ENCODE peak calls at places on chromosomes 13 and 19, in seven cellular contexts. One of them, this sample, is unnamed.

GRCh38 chr13:37652596-37652995 is 54.0 kb upstream of the POSTN start:
- DNase-seq in K562: no peak
- DNase-seq in H1: no peak
- DNase-seq in HCT116: no peak
- DNase-seq in HepG2: no peak
- DNase-seq in GM12878: no peak
- DNase-seq in SK-N-SH: no peak
- DNase-seq in this sample: no peak

GRCh38 chr13:49927755-49928154 is 8.4 kb downstream of the SPRYD7 start:
- DNase-seq in HepG2: no peak
- DNase-seq in SK-N-SH: no peak
- DNase-seq in HCT116: no peak
- DNase-seq in K562: no peak
- DNase-seq in H1: no peak
- DNase-seq in GM12878: no peak
- DNase-seq in this sample: no peak

GRCh38 chr19:39515551-39516191 is 732 bp downstream of the SELENOV start:
- DNase-seq in SK-N-SH: no peak
- DNase-seq in HCT116: no peak
- DNase-seq in GM12878: no peak
- DNase-seq in K562: no peak
- DNase-seq in HepG2: no peak
- DNase-seq in H1: no peak
- DNase-seq in this sample: no peak

GRCh38 chr13:110129076-110129475 is 177.9 kb downstream of the COL4A1 start:
- DNase-seq in K562: no peak
- DNase-seq in GM12878: no peak
- DNase-seq in H1: no peak
- DNase-seq in SK-N-SH: no peak
- DNase-seq in HCT116: no peak
- DNase-seq in HepG2: no peak
- DNase-seq in this sample: no peak

GRCh38 chr13:33352023-33352422 is 66.5 kb upstream of the STARD13 start:
- DNase-seq in GM12878: no peak
- DNase-seq in HepG2: peak
- DNase-seq in HCT116: no peak
- DNase-seq in SK-N-SH: peak
- DNase-seq in K562: no peak
- DNase-seq in H1: no peak
- DNase-seq in this sample: no peak

GRCh38 chr13:103097366-103097928 is 31.2 kb upstream of the SLC10A2 start:
- DNase-seq in HCT116: no peak
- DNase-seq in SK-N-SH: no peak
- DNase-seq in H1: no peak
- DNase-seq in K562: no peak
- DNase-seq in GM12878: no peak
- DNase-seq in HepG2: no peak
- DNase-seq in this sample: no peak

GRCh38 chr13:37097008-37097579 is 8.4 kb downstream of the CSNK1A1L start:
- DNase-seq in SK-N-SH: no peak
- DNase-seq in HepG2: no peak
- DNase-seq in H1: no peak
- DNase-seq in K562: no peak
- DNase-seq in GM12878: no peak
- DNase-seq in HCT116: no peak
- DNase-seq in this sample: no peak

GRCh38 chr19:43774103-43774939 is 6.5 kb downstream of the KCNN4 start:
- DNase-seq in H1: peak
- DNase-seq in HCT116: no peak
- DNase-seq in SK-N-SH: peak
- DNase-seq in HepG2: peak
- DNase-seq in GM12878: no peak
- DNase-seq in K562: peak
- DNase-seq in this sample: no peak

GRCh38 chr13:99968521-99969367 is 2.8 kb downstream of the ZIC5 start:
- DNase-seq in HepG2: no peak
- DNase-seq in H1: no peak
- DNase-seq in GM12878: no peak
- DNase-seq in K562: no peak
- DNase-seq in SK-N-SH: peak
- DNase-seq in HCT116: no peak
- DNase-seq in this sample: no peak

GRCh38 chr19:48993175-48994034 is at the start of the genes GYS1 and RUVBL2:
- DNase-seq in SK-N-SH: peak
- DNase-seq in H1: peak
- DNase-seq in K562: peak
- DNase-seq in GM12878: peak
- DNase-seq in HepG2: peak
- DNase-seq in HCT116: peak
- DNase-seq in this sample: peak

GRCh38 chr19:47740866-47741519 is 4.4 kb upstream of the NOP53 start:
- DNase-seq in GM12878: no peak
- DNase-seq in SK-N-SH: no peak
- DNase-seq in HepG2: no peak
- DNase-seq in HCT116: no peak
- DNase-seq in H1: no peak
- DNase-seq in K562: no peak
- DNase-seq in this sample: no peak

GRCh38 chr19:38658462-38659306 is 11.2 kb downstream of the ACTN4 start:
- DNase-seq in H1: no peak
- DNase-seq in K562: no peak
- DNase-seq in HepG2: peak
- DNase-seq in HCT116: peak
- DNase-seq in SK-N-SH: no peak
- DNase-seq in GM12878: no peak
- DNase-seq in this sample: peak

GRCh38 chr13:83295684-83296083 is 586.6 kb downstream of the SLITRK1 start:
- DNase-seq in SK-N-SH: no peak
- DNase-seq in GM12878: no peak
- DNase-seq in K562: no peak
- DNase-seq in H1: no peak
- DNase-seq in HCT116: no peak
- DNase-seq in HepG2: no peak
- DNase-seq in this sample: no peak

GRCh38 chr19:37986048-37986750 is 79.2 kb downstream of the SIPA1L3 start:
- DNase-seq in H1: no peak
- DNase-seq in K562: no peak
- DNase-seq in SK-N-SH: no peak
- DNase-seq in HepG2: no peak
- DNase-seq in GM12878: no peak
- DNase-seq in HCT116: no peak
- DNase-seq in this sample: no peak

GRCh38 chr13:58583961-58584360 is 952.4 kb downstream of the PCDH17 start:
- DNase-seq in K562: no peak
- DNase-seq in HCT116: no peak
- DNase-seq in H1: no peak
- DNase-seq in SK-N-SH: no peak
- DNase-seq in GM12878: no peak
- DNase-seq in HepG2: no peak
- DNase-seq in this sample: no peak

GRCh38 chr13:43141685-43142084 is 118.3 kb downstream of the DNAJC15 start:
- DNase-seq in K562: no peak
- DNase-seq in HCT116: no peak
- DNase-seq in HepG2: no peak
- DNase-seq in SK-N-SH: no peak
- DNase-seq in H1: no peak
- DNase-seq in GM12878: no peak
- DNase-seq in this sample: no peak

GRCh38 chr19:39212377-39212742 is 8.3 kb upstream of the SYCN start:
- DNase-seq in HCT116: peak
- DNase-seq in K562: peak
- DNase-seq in H1: peak
- DNase-seq in SK-N-SH: peak
- DNase-seq in HepG2: no peak
- DNase-seq in GM12878: peak
- DNase-seq in this sample: no peak

GRCh38 chr19:5336195-5336965 is 4.2 kb downstream of the PTPRS start:
- DNase-seq in K562: no peak
- DNase-seq in GM12878: no peak
- DNase-seq in SK-N-SH: no peak
- DNase-seq in HepG2: no peak
- DNase-seq in H1: no peak
- DNase-seq in HCT116: no peak
- DNase-seq in this sample: no peak

GRCh38 chr13:47594833-47595232 is 406.2 kb downstream of the SUCLA2 start:
- DNase-seq in K562: no peak
- DNase-seq in H1: no peak
- DNase-seq in GM12878: no peak
- DNase-seq in HCT116: no peak
- DNase-seq in HepG2: no peak
- DNase-seq in SK-N-SH: no peak
- DNase-seq in this sample: peak

GRCh38 chr19:1860133-1860775 is 3.1 kb downstream of the KLF16 start:
- DNase-seq in H1: peak
- DNase-seq in K562: peak
- DNase-seq in GM12878: no peak
- DNase-seq in HCT116: no peak
- DNase-seq in SK-N-SH: peak
- DNase-seq in HepG2: peak
- DNase-seq in this sample: no peak

GRCh38 chr13:41581884-41582547 is 124.7 kb downstream of the RGCC start:
- DNase-seq in H1: no peak
- DNase-seq in HepG2: no peak
- DNase-seq in GM12878: no peak
- DNase-seq in HCT116: no peak
- DNase-seq in K562: no peak
- DNase-seq in SK-N-SH: no peak
- DNase-seq in this sample: no peak

GRCh38 chr13:77810430-77810829 is 108.2 kb downstream of the EDNRB start:
- DNase-seq in K562: no peak
- DNase-seq in GM12878: no peak
- DNase-seq in HepG2: no peak
- DNase-seq in HCT116: peak
- DNase-seq in H1: no peak
- DNase-seq in SK-N-SH: peak
- DNase-seq in this sample: peak

DNA sequence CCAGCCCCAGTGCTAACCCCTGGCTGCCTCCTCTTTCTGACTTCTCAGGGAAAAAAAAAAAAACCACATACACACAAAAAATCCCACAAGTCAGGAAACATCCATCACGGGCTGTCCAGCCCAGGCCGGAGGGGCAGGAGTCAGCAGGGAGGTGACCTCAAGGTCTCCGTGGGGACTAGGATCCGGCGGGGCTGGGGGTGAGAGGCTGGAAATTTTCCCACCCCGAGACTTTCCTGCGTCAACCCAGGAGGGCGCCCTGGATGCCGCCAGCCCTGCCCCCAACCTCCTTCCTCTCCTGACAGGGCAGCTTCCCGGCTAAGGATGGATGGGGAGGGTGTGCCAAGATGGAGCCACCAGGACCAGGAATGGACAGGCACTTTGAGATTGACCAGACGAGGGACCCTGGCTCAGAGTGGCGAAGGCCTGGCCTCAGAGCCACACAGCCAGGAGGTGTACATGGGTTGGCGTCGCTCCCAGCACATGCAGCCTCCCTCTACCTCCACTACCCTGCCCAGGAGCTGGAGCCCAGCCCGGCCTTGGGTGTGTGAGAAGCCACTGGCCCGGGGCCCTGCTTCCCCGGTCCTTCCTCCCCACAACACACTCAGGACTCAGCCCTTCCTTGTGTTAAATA is 33.3 kb downstream of the BLOC1S3 start:
- DNase-seq in HCT116: no peak
- DNase-seq in SK-N-SH: peak
- DNase-seq in K562: no peak
- DNase-seq in GM12878: no peak
- DNase-seq in HepG2: no peak
- DNase-seq in H1: no peak
- DNase-seq in this sample: no peak
- TF ChIP-seq JUND in HCT116: no peak
- TF ChIP-seq JUND in SK-N-SH: no peak
- TF ChIP-seq JUND in K562: no peak
- TF ChIP-seq JUND in GM12878: no peak
- TF ChIP-seq JUND in HepG2: no peak
- TF ChIP-seq JUND in H1: no peak
- TF ChIP-seq JUND in this sample: no peak

DNA sequence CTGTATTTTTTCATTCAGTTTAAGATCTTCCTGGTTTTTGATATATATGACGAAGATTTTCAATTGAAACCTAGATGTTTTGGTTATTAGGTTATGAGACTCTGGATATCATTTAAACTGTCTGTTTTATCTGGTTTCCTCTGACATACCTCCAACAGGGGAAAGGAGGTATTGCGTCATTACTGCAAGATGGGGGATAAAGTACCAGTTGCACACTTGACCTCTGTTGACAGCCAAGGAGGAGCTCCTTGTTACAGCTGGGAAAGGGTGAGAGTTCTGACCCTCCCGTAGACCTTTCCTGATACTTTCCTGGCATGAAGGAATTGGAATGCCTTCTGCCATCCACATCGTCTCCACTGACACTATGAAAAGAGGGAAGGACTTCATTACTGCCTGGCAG is 82.0 kb upstream of the SHISA2 start:
- DNase-seq in GM12878: no peak
- DNase-seq in HepG2: no peak
- DNase-seq in H1: no peak
- DNase-seq in SK-N-SH: no peak
- DNase-seq in HCT116: no peak
- DNase-seq in K562: no peak
- DNase-seq in this sample: no peak
- TF ChIP-seq JUND in GM12878: no peak
- TF ChIP-seq JUND in HepG2: no peak
- TF ChIP-seq JUND in H1: no peak
- TF ChIP-seq JUND in SK-N-SH: no peak
- TF ChIP-seq JUND in HCT116: no peak
- TF ChIP-seq JUND in K562: no peak
- TF ChIP-seq JUND in this sample: no peak

GRCh38 chr13:29457299-29457698 is 138.2 kb downstream of the SLC7A1 start:
- DNase-seq in H1: no peak
- DNase-seq in HCT116: peak
- DNase-seq in HepG2: no peak
- DNase-seq in GM12878: no peak
- DNase-seq in K562: no peak
- DNase-seq in SK-N-SH: no peak
- DNase-seq in this sample: no peak
- TF ChIP-seq JUND in H1: no peak
- TF ChIP-seq JUND in HCT116: peak
- TF ChIP-seq JUND in HepG2: no peak
- TF ChIP-seq JUND in GM12878: no peak
- TF ChIP-seq JUND in K562: peak
- TF ChIP-seq JUND in SK-N-SH: peak
- TF ChIP-seq JUND in this sample: no peak

DNA sequence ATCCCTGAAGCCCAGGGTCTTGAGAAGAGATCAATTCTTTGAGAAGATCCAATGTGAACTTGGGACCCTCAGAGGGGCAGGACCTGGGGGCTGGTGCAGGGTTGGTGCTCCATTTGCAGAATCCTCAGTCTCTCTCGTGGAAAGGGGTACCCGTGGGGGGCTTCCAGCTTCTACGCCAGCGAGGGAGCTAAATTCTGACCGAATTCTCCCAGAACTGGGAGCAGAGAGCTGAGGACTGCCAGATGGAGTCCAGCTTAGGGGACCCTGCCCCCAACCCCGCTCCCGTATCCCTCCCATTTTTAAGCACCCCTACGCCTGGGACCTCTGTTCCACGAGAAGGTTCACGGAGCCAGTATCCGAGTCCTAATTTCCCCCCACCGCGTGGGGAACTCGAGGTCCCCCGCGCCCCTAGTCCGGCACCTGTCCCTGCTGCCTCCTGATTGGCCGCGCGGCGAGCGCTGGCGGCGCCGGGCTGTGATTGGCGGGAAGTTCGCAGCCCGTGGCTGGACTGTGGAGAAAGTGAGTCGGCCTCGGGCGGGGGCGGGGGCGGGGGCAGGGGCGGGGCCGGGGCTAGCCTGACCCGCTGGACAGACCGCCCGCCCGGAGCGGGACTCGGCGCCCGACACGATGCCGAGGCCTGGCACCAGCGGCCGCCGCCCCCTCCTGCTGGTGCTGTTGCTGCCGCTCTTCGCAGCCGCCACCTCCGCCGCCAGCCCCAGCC is 4.4 kb upstream of the LTBP4 start:
- DNase-seq in HCT116: peak
- DNase-seq in K562: peak
- DNase-seq in H1: peak
- DNase-seq in GM12878: no peak
- DNase-seq in HepG2: peak
- DNase-seq in SK-N-SH: peak
- DNase-seq in this sample: peak
- TF ChIP-seq JUND in HCT116: no peak
- TF ChIP-seq JUND in K562: peak
- TF ChIP-seq JUND in H1: no peak
- TF ChIP-seq JUND in GM12878: no peak
- TF ChIP-seq JUND in HepG2: no peak
- TF ChIP-seq JUND in SK-N-SH: no peak
- TF ChIP-seq JUND in this sample: no peak